ENCODE peak calls at places on chromosome 14, in four cellular contexts. P is astrocyte of the spinal cord; N is M059J; J is activated CD4-positive, alpha-beta memory T cell treated with anti-CD3 and anti-CD28 coated beads for 36 hours. R is an unnamed sample.

GRCh38 chr14:70660967-70661871 is 19.5 kb downstream of the TTC9 start:
- DNase-seq in P (no peak), N (no peak), J (peak; percentile 71), R (no peak)

GRCh38 chr14:55705651-55706340 is 125.8 kb downstream of the KTN1 start:
- DNase-seq in P (no peak), N (no peak), J (no peak), R (peak; percentile 94)

GRCh38 chr14:23153891-23154796 is 29.3 kb downstream of the SLC7A8 start:
- DNase-seq in P (no peak), N (peak; percentile 83), J (peak; percentile 16), R (no peak)

GRCh38 chr14:26281280-26281998 is 316.4 kb downstream of the NOVA1 start:
- DNase-seq in P (peak; percentile 50), N (peak; percentile 9), J (no peak), R (no peak)

GRCh38 chr14:35553808-35554207 is 19.8 kb downstream of the INSM2 start:
- DNase-seq in P (peak; percentile 29), N (peak; percentile 30), J (no peak), R (no peak)

GRCh38 chr14:73370561-73370960 is 87.8 kb downstream of the NUMB start:
- DNase-seq in P (no peak), N (no peak), J (no peak), R (no peak)

GRCh38 chr14:99415496-99416281 is 65.0 kb downstream of the SETD3 start:
- DNase-seq in P (peak; percentile 83), N (peak; percentile 77), J (peak; percentile 70), R (peak; percentile 68)

GRCh38 chr14:33569844-33570716 is 380.8 kb downstream of the EGLN3 start:
- DNase-seq in P (peak; percentile 73), N (peak; percentile 46), J (no peak), R (no peak)

GRCh38 chr14:34450542-34450915 is 11.5 kb downstream of the SPTSSA start:
- DNase-seq in P (no peak), N (no peak), J (no peak), R (peak; percentile 11)

GRCh38 chr14:89040080-89040437 is 215.6 kb downstream of the TTC8 start:
- DNase-seq in P (no peak), N (no peak), J (no peak), R (no peak)

GRCh38 chr14:75905505-75905904 is 76.3 kb downstream of the TGFB3 start:
- DNase-seq in P (peak; percentile 69), N (peak; percentile 30), J (no peak), R (no peak)

GRCh38 chr14:65101631-65102440 is 481 bp downstream of the MAX start:
- DNase-seq in P (no peak), N (no peak), J (peak; percentile 52), R (no peak)

GRCh38 chr14:57559561-57559960 is 65.9 kb upstream of the CCDC198 start:
- DNase-seq in P (no peak), N (no peak), J (no peak), R (no peak)

GRCh38 chr14:83905157-83905556 is 1624.8 kb upstream of the FLRT2 start:
- DNase-seq in P (no peak), N (no peak), J (no peak), R (no peak)

GRCh38 chr14:102518063-102518648 is 8.6 kb upstream of the ANKRD9 start:
- DNase-seq in P (no peak), N (no peak), J (no peak), R (no peak)

GRCh38 chr14:93764211-93764659 is 24.1 kb downstream of the PRIMA1 start:
- DNase-seq in P (no peak), N (peak; percentile 55), J (no peak), R (no peak)

GRCh38 chr14:92009604-92010003 is 30.3 kb downstream of the TRIP11 start:
- DNase-seq in P (no peak), N (no peak), J (no peak), R (no peak)

GRCh38 chr14:77436042-77436441 is 12.7 kb upstream of the NOXRED1 start:
- DNase-seq in P (no peak), N (peak; percentile 39), J (no peak), R (no peak)

GRCh38 chr14:104223101-104223809 is 84.9 kb downstream of the KIF26A start:
- DNase-seq in P (no peak), N (no peak), J (no peak), R (no peak)

GRCh38 chr14:61335876-61336275 is 14.5 kb downstream of the PRKCH start:
- DNase-seq in P (no peak), N (no peak), J (peak; percentile 19), R (no peak)

GRCh38 chr14:94451826-94452225 is 774 bp downstream of the SERPINA11 start:
- DNase-seq in P (no peak), N (no peak), J (no peak), R (no peak)

GRCh38 chr14:78259831-78260230 is 89.7 kb downstream of the NRXN3 start:
- DNase-seq in P (no peak), N (peak; percentile 59), J (no peak), R (no peak)

GRCh38 chr14:99537399-99537798 is 56.2 kb downstream of the CCNK start:
- DNase-seq in P (peak; percentile 82), N (peak; percentile 87), J (no peak), R (no peak)

GRCh38 chr14:106875503-106875902 is 1349.1 kb downstream of the TMEM121 start:
- DNase-seq in P (no peak), N (no peak), J (peak; percentile 67), R (no peak)

GRCh38 chr14:90700928-90701776 is 115.1 kb downstream of the TTC7B start:
- DNase-seq in P (no peak), N (no peak), J (no peak), R (no peak)

GRCh38 chr14:21088687-21089086 is 9.8 kb downstream of the ZNF219 start:
- DNase-seq in P (no peak), N (no peak), J (no peak), R (no peak)

GRCh38 chr14:89214221-89214965 is 202.6 kb downstream of the FOXN3 start:
- DNase-seq in P (peak; percentile 46), N (peak; percentile 34), J (no peak), R (no peak)

R was measured in NCI-H187.